ENCODE peak calls at places on chromosome 10, in eight cellular contexts. O, W, F, K, M, J, A and L are unnamed samples.
A peak's percentile ranks its signal among the peaks of the same experiment; 100 is the strongest.

GRCh38 chr10:47027108-47027811 is 116.0 kb downstream of the PTPN20 start:
- DNase-seq in O (no peak), W (no peak), F (peak; percentile 34), K (no peak), M (peak; percentile 6), J (no peak), A (no peak), L (no peak)

GRCh38 chr10:77556990-77557601 is 80.5 kb downstream of the KCNMA1 start:
- DNase-seq in O (peak; percentile 44), W (no peak), F (no peak), K (no peak), M (no peak), J (no peak), A (no peak), L (peak; percentile 95)

GRCh38 chr10:79984851-79985250 is 35.9 kb upstream of the SFTPD start:
- DNase-seq in O (no peak), W (no peak), F (peak; percentile 64), K (no peak), M (no peak), J (peak; percentile 63), A (no peak), L (no peak)

GRCh38 chr10:107546239-107546638 is 381.7 kb upstream of the SORCS1 start:
- DNase-seq in O (no peak), W (peak; percentile 33), F (no peak), K (peak; percentile 30), M (no peak), J (no peak), A (peak; percentile 41), L (no peak)

GRCh38 chr10:2245580-2245979 is 508.3 kb upstream of the ADARB2 start:
- DNase-seq in O (no peak), W (no peak), F (no peak), K (no peak), M (no peak), J (no peak), A (no peak), L (no peak)

GRCh38 chr10:6176691-6177231 is 26.0 kb upstream of the PFKFB3 start:
- DNase-seq in O (no peak), W (peak; percentile 42), F (no peak), K (no peak), M (no peak), J (no peak), A (peak; percentile 47), L (no peak)

GRCh38 chr10:27242951-27243551 is 2.5 kb upstream of the ACBD5 start:
- DNase-seq in O (peak; percentile 61), W (peak; percentile 82), F (no peak), K (peak; percentile 81), M (peak; percentile 33), J (peak; percentile 78), A (peak; percentile 69), L (peak; percentile 58)

GRCh38 chr10:21075880-21076279 is 178.8 kb upstream of the NEBL start:
- DNase-seq in O (no peak), W (no peak), F (no peak), K (no peak), M (no peak), J (no peak), A (no peak), L (no peak)

GRCh38 chr10:70404906-70405824 is 1.2 kb downstream of the EIF4EBP2 start:
- DNase-seq in O (peak; percentile 90), W (peak; percentile 96), F (peak; percentile 82), K (peak; percentile 99), M (peak; percentile 23), J (peak; percentile 85), A (peak; percentile 90), L (peak; percentile 83)

GRCh38 chr10:116271593-116272496 is 1.2 kb downstream of the GFRA1 start:
- DNase-seq in O (no peak), W (peak; percentile 4), F (no peak), K (no peak), M (peak; percentile 15), J (peak; percentile 39), A (no peak), L (no peak)

GRCh38 chr10:67864560-67865371 is 19.7 kb upstream of the SIRT1 start:
- DNase-seq in O (no peak), W (no peak), F (no peak), K (no peak), M (no peak), J (no peak), A (no peak), L (no peak)

GRCh38 chr10:74263996-74264395 is 113.0 kb downstream of the ADK start:
- DNase-seq in O (no peak), W (no peak), F (no peak), K (no peak), M (no peak), J (no peak), A (no peak), L (peak; percentile 45)

GRCh38 chr10:127293640-127294039 is 97.2 kb upstream of the INSYN2A start:
- DNase-seq in O (no peak), W (no peak), F (no peak), K (no peak), M (no peak), J (no peak), A (no peak), L (no peak)

GRCh38 chr10:73865459-73866442 is 8.6 kb downstream of the CAMK2G start:
- DNase-seq in O (no peak), W (no peak), F (peak; percentile 84), K (no peak), M (no peak), J (no peak), A (no peak), L (no peak)

GRCh38 chr10:91088300-91089140 is 131.9 kb upstream of the PCGF5 start:
- DNase-seq in O (no peak), W (peak; percentile 15), F (no peak), K (peak; percentile 45), M (no peak), J (no peak), A (peak; percentile 22), L (no peak)

GRCh38 chr10:57806675-57807074 is 461.0 kb downstream of the IPMK start:
- DNase-seq in O (no peak), W (no peak), F (no peak), K (no peak), M (no peak), J (no peak), A (no peak), L (no peak)

GRCh38 chr10:113228570-113228969 is 278.5 kb downstream of the TCF7L2 start:
- DNase-seq in O (no peak), W (peak; percentile 27), F (no peak), K (peak; percentile 32), M (no peak), J (no peak), A (peak; percentile 77), L (no peak)

GRCh38 chr10:116352125-116352524 is 27.9 kb downstream of the CCDC172 start:
- DNase-seq in O (no peak), W (no peak), F (no peak), K (no peak), M (no peak), J (no peak), A (no peak), L (no peak)

GRCh38 chr10:71719464-71720303 is at the start of gene C10orf105:
- DNase-seq in O (no peak), W (no peak), F (no peak), K (no peak), M (no peak), J (no peak), A (no peak), L (no peak)

GRCh38 chr10:112622786-112623185 is 175.8 kb downstream of the VTI1A start:
- DNase-seq in O (no peak), W (peak; percentile 5), F (no peak), K (peak; percentile 24), M (no peak), J (no peak), A (no peak), L (no peak)

GRCh38 chr10:110457851-110458582 is 39.7 kb upstream of the DUSP5 start:
- DNase-seq in O (no peak), W (no peak), F (no peak), K (no peak), M (no peak), J (no peak), A (no peak), L (peak; percentile 65)

GRCh38 chr10:30862486-30862885 is 169.2 kb downstream of the ZNF438 start:
- DNase-seq in O (no peak), W (peak; percentile 92), F (no peak), K (peak; percentile 91), M (no peak), J (no peak), A (peak; percentile 48), L (no peak)

DNA sequence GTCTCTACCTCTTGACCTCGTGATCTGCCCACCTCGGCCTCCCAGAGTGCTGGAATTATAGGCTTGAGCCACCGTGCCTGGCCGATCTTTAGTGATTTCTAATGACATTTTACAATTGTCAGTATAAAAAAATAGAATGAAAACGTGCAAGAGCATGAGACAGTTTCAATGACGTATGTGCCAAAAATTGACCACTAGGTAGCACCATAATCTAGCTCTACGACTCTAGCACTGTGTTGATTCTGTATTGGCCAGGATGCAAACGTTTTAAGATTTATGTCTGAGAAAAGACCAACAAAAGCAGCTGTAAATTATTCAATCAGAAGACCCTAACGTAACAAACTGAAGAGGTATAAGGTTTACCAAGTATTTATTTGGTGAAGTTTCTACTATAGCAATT is 25.4 kb upstream of the EXOC6 start:
- DNase-seq in O (no peak), W (peak; percentile 35), F (no peak), K (peak; percentile 49), M (no peak), J (no peak), A (peak; percentile 22), L (no peak)
- TF ChIP-seq CTCF in O (peak; percentile 10), W (peak; percentile 30), F (peak; percentile 32), K (peak; percentile 17), M (peak; percentile 25), J (peak; percentile 17), A (no peak), L (peak; percentile 48)

DNA sequence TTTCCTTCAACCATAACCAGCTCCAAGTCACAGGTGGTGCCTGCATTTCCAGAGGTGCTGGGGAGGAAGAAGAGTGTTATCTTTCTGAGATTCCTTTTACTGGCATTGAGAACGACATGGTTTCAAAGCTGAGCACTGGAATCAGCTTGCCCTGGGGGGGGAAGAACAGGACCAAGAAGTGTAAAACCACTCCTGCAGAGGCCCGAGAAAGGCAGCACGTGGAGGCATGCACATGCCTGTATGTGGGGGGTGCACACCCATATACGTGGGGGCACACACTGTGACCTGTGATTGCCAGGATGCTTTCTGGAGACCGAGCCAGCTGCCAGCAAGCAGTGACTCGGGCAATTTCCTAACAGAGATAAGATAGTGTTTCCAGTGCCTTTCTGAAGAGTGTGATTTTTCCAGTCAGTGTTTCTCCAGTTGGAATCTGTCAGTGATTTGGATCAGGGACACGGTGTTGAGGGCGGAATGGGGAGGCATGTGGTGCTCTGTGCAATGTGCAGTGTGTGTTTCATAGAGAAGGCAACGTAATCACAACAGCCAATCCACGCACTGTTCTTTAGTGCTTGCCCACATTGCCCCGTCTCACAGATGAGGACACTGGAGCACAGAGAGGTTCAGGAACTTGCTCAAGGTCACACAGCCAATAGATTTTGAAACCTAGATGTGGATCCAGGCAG is 4.2 kb downstream of the LRRC27 start:
- DNase-seq in O (no peak), W (no peak), F (no peak), K (peak; percentile 69), M (no peak), J (no peak), A (no peak), L (no peak)
- TF ChIP-seq CTCF in O (no peak), W (no peak), F (no peak), K (no peak), M (no peak), J (no peak), A (no peak), L (no peak)

GRCh38 chr10:55631071-55631654 is 729.9 kb downstream of the ZWINT start:
- DNase-seq in O (no peak), W (no peak), F (peak; percentile 54), K (peak; percentile 24), M (peak; percentile 86), J (peak; percentile 90), A (peak; percentile 57), L (no peak)
- TF ChIP-seq CTCF in O (peak; percentile 47), W (peak; percentile 24), F (peak; percentile 70), K (peak; percentile 47), M (peak; percentile 95), J (peak; percentile 81), A (peak; percentile 66), L (peak; percentile 86)

GRCh38 chr10:22646291-22646926 is 68.0 kb downstream of the PIP4K2A start:
- DNase-seq in O (no peak), W (no peak), F (no peak), K (no peak), M (no peak), J (no peak), A (no peak), L (no peak)
- TF ChIP-seq CTCF in O (no peak), W (no peak), F (no peak), K (no peak), M (no peak), J (no peak), A (no peak), L (no peak)